ENCODE peak calls at places on chromosomes 11 and 22, in four cellular contexts. One of them, this sample, is unnamed.

GRCh38 chr11:60056349-60056969 is at the start of gene MS4A3:
- DNase-seq in heart right ventricle: no peak
- DNase-seq in astrocyte of the spinal cord: no peak
- DNase-seq in H1: no peak
- DNase-seq in this sample: no peak

GRCh38 chr11:114075891-114076441 is 16.5 kb downstream of the ZBTB16 start:
- DNase-seq in heart right ventricle: no peak
- DNase-seq in astrocyte of the spinal cord: peak; percentile 74
- DNase-seq in H1: peak; percentile 72
- DNase-seq in this sample: no peak

GRCh38 chr11:26551186-26551801 is 20.8 kb downstream of the MUC15 start:
- DNase-seq in heart right ventricle: no peak
- DNase-seq in astrocyte of the spinal cord: peak; percentile 16
- DNase-seq in H1: no peak
- DNase-seq in this sample: no peak

GRCh38 chr11:61833926-61834277 is 5.8 kb downstream of the FADS2 start:
- DNase-seq in heart right ventricle: no peak
- DNase-seq in astrocyte of the spinal cord: no peak
- DNase-seq in H1: no peak
- DNase-seq in this sample: no peak

GRCh38 chr11:905952-906351 is 4.7 kb downstream of the CHID1 start:
- DNase-seq in heart right ventricle: no peak
- DNase-seq in astrocyte of the spinal cord: no peak
- DNase-seq in H1: no peak
- DNase-seq in this sample: no peak

GRCh38 chr11:79083346-79083745 is 357.5 kb downstream of the TENM4 start:
- DNase-seq in heart right ventricle: no peak
- DNase-seq in astrocyte of the spinal cord: no peak
- DNase-seq in H1: no peak
- DNase-seq in this sample: no peak

GRCh38 chr22:41668971-41669911 is 19.4 kb downstream of the SNU13 start:
- DNase-seq in heart right ventricle: no peak
- DNase-seq in astrocyte of the spinal cord: peak; percentile 46
- DNase-seq in H1: no peak
- DNase-seq in this sample: peak; percentile 69

GRCh38 chr11:44877908-44878459 is 72.7 kb downstream of the TP53I11 start:
- DNase-seq in heart right ventricle: no peak
- DNase-seq in astrocyte of the spinal cord: no peak
- DNase-seq in H1: no peak
- DNase-seq in this sample: no peak

GRCh38 chr11:95432714-95433503 is 201.9 kb upstream of the SESN3 start:
- DNase-seq in heart right ventricle: no peak
- DNase-seq in astrocyte of the spinal cord: no peak
- DNase-seq in H1: no peak
- DNase-seq in this sample: no peak

GRCh38 chr11:96241351-96241841 is 101.6 kb downstream of the MAML2 start:
- DNase-seq in heart right ventricle: no peak
- DNase-seq in astrocyte of the spinal cord: no peak
- DNase-seq in H1: no peak
- DNase-seq in this sample: no peak

GRCh38 chr11:25625094-25625493 is 706.8 kb upstream of the ANO3 start:
- DNase-seq in heart right ventricle: no peak
- DNase-seq in astrocyte of the spinal cord: no peak
- DNase-seq in H1: no peak
- DNase-seq in this sample: no peak

GRCh38 chr22:47586946-47587345 is 824.5 kb downstream of the TBC1D22A start:
- DNase-seq in heart right ventricle: no peak
- DNase-seq in astrocyte of the spinal cord: no peak
- DNase-seq in H1: no peak
- DNase-seq in this sample: no peak

GRCh38 chr11:32071811-32072210 is 19.1 kb upstream of the RCN1 start:
- DNase-seq in heart right ventricle: no peak
- DNase-seq in astrocyte of the spinal cord: peak; percentile 70
- DNase-seq in H1: no peak
- DNase-seq in this sample: no peak

GRCh38 chr11:86151188-86152005 is 82.5 kb upstream of the PICALM start:
- DNase-seq in heart right ventricle: peak; percentile 47
- DNase-seq in astrocyte of the spinal cord: peak; percentile 75
- DNase-seq in H1: no peak
- DNase-seq in this sample: no peak

GRCh38 chr22:28582806-28583205 is 96.8 kb downstream of the TTC28 start:
- DNase-seq in heart right ventricle: no peak
- DNase-seq in astrocyte of the spinal cord: peak; percentile 82
- DNase-seq in H1: no peak
- DNase-seq in this sample: peak; percentile 61

GRCh38 chr11:45924036-45924915 is 1.8 kb downstream of the LARGE2 start:
- DNase-seq in heart right ventricle: no peak
- DNase-seq in astrocyte of the spinal cord: no peak
- DNase-seq in H1: no peak
- DNase-seq in this sample: no peak

GRCh38 chr11:68282141-68282860 is 10.5 kb upstream of the C11orf24 start:
- DNase-seq in heart right ventricle: no peak
- DNase-seq in astrocyte of the spinal cord: no peak
- DNase-seq in H1: no peak
- DNase-seq in this sample: no peak

GRCh38 chr11:43359432-43359818 is 705 bp downstream of the TTC17 start:
- DNase-seq in heart right ventricle: no peak
- DNase-seq in astrocyte of the spinal cord: peak; percentile 20
- DNase-seq in H1: no peak
- DNase-seq in this sample: no peak

GRCh38 chr11:109264128-109264527 is 157.9 kb upstream of the C11orf87 start:
- DNase-seq in heart right ventricle: no peak
- DNase-seq in astrocyte of the spinal cord: no peak
- DNase-seq in H1: no peak
- DNase-seq in this sample: no peak

GRCh38 chr11:110432713-110433392 is 3.1 kb downstream of the FDX1 start:
- DNase-seq in heart right ventricle: no peak
- DNase-seq in astrocyte of the spinal cord: peak; percentile 51
- DNase-seq in H1: no peak
- DNase-seq in this sample: no peak

GRCh38 chr22:29344137-29344536 is 28.6 kb upstream of the RASL10A start:
- DNase-seq in heart right ventricle: peak; percentile 68
- DNase-seq in astrocyte of the spinal cord: peak; percentile 96
- DNase-seq in H1: no peak
- DNase-seq in this sample: peak; percentile 79

GRCh38 chr22:27022741-27023373 is 365.5 kb downstream of the MIAT start:
- DNase-seq in heart right ventricle: no peak
- DNase-seq in astrocyte of the spinal cord: no peak
- DNase-seq in H1: no peak
- DNase-seq in this sample: no peak

GRCh38 chr22:20807315-20807752 is 33.4 kb downstream of the SERPIND1 start:
- DNase-seq in heart right ventricle: no peak
- DNase-seq in astrocyte of the spinal cord: peak; percentile 78
- DNase-seq in H1: no peak
- DNase-seq in this sample: peak; percentile 87

GRCh38 chr11:114243461-114244372 is 52.5 kb upstream of the NNMT start:
- DNase-seq in heart right ventricle: no peak
- DNase-seq in astrocyte of the spinal cord: no peak
- DNase-seq in H1: no peak
- DNase-seq in this sample: no peak

GRCh38 chr22:47276219-47276843 is 513.9 kb downstream of the TBC1D22A start:
- DNase-seq in heart right ventricle: no peak
- DNase-seq in astrocyte of the spinal cord: peak; percentile 12
- DNase-seq in H1: no peak
- DNase-seq in this sample: no peak

GRCh38 chr22:29029202-29030000 is 32.2 kb downstream of the C22orf31 start:
- DNase-seq in heart right ventricle: no peak
- DNase-seq in astrocyte of the spinal cord: no peak
- DNase-seq in H1: no peak
- DNase-seq in this sample: no peak

GRCh38 chr11:3058753-3059664 is 1.8 kb upstream of the CARS1 start:
- DNase-seq in heart right ventricle: no peak
- DNase-seq in astrocyte of the spinal cord: peak; percentile 73
- DNase-seq in H1: no peak
- DNase-seq in this sample: peak; percentile 45

GRCh38 chr11:83573097-83573496 is 286.9 kb upstream of the CCDC90B start:
- DNase-seq in heart right ventricle: no peak
- DNase-seq in astrocyte of the spinal cord: no peak
- DNase-seq in H1: no peak
- DNase-seq in this sample: peak; percentile 24

GRCh38 chr22:33652596-33652995 is 267.7 kb downstream of the LARGE1 start:
- DNase-seq in heart right ventricle: no peak
- DNase-seq in astrocyte of the spinal cord: no peak
- DNase-seq in H1: no peak
- DNase-seq in this sample: no peak

GRCh38 chr11:70314730-70315129 is 44.2 kb downstream of the PPFIA1 start:
- DNase-seq in heart right ventricle: no peak
- DNase-seq in astrocyte of the spinal cord: no peak
- DNase-seq in H1: no peak
- DNase-seq in this sample: no peak

GRCh38 chr22:42743501-42743991 is 22.9 kb upstream of the A4GALT start:
- DNase-seq in heart right ventricle: peak; percentile 91
- DNase-seq in astrocyte of the spinal cord: peak; percentile 68
- DNase-seq in H1: no peak
- DNase-seq in this sample: no peak

GRCh38 chr11:1924121-1924520 is 4.6 kb downstream of the TNNT3 start:
- DNase-seq in heart right ventricle: no peak
- DNase-seq in astrocyte of the spinal cord: no peak
- DNase-seq in H1: no peak
- DNase-seq in this sample: no peak

GRCh38 chr11:2796508-2797180 is 88.9 kb downstream of the CDKN1C start:
- DNase-seq in heart right ventricle: peak; percentile 4
- DNase-seq in astrocyte of the spinal cord: no peak
- DNase-seq in H1: peak; percentile 42
- DNase-seq in this sample: no peak

GRCh38 chr22:44497904-44498242 is at the start of gene RTL6:
- DNase-seq in heart right ventricle: no peak
- DNase-seq in astrocyte of the spinal cord: no peak
- DNase-seq in H1: no peak
- DNase-seq in this sample: no peak

GRCh38 chr11:35192347-35192746 is 53.4 kb downstream of the CD44 start:
- DNase-seq in heart right ventricle: peak; percentile 53
- DNase-seq in astrocyte of the spinal cord: no peak
- DNase-seq in H1: no peak
- DNase-seq in this sample: no peak

GRCh38 chr11:108340958-108341357 is 118.1 kb downstream of the ATM start:
- DNase-seq in heart right ventricle: no peak
- DNase-seq in astrocyte of the spinal cord: no peak
- DNase-seq in H1: no peak
- DNase-seq in this sample: no peak

GRCh38 chr11:5933116-5933515 is 8.9 kb upstream of the OR56A3 start:
- DNase-seq in heart right ventricle: no peak
- DNase-seq in astrocyte of the spinal cord: no peak
- DNase-seq in H1: no peak
- DNase-seq in this sample: no peak

GRCh38 chr11:93689166-93689734 is 27.8 kb downstream of the CEP295 start:
- DNase-seq in heart right ventricle: no peak
- DNase-seq in astrocyte of the spinal cord: no peak
- DNase-seq in H1: no peak
- DNase-seq in this sample: no peak

GRCh38 chr11:64996327-64996709 is 453 bp downstream of the BATF2 start:
- DNase-seq in heart right ventricle: no peak
- DNase-seq in astrocyte of the spinal cord: no peak
- DNase-seq in H1: no peak
- DNase-seq in this sample: no peak
- H3K4me3 ChIP-seq in heart right ventricle: peak overlapping the region; percentile 38
- H3K4me3 ChIP-seq in astrocyte of the spinal cord: no peak overlapping the region
- H3K4me3 ChIP-seq in H1: peak overlapping the region; percentile 36
- H3K4me3 ChIP-seq in this sample: peak overlapping the region; percentile 40

DNA sequence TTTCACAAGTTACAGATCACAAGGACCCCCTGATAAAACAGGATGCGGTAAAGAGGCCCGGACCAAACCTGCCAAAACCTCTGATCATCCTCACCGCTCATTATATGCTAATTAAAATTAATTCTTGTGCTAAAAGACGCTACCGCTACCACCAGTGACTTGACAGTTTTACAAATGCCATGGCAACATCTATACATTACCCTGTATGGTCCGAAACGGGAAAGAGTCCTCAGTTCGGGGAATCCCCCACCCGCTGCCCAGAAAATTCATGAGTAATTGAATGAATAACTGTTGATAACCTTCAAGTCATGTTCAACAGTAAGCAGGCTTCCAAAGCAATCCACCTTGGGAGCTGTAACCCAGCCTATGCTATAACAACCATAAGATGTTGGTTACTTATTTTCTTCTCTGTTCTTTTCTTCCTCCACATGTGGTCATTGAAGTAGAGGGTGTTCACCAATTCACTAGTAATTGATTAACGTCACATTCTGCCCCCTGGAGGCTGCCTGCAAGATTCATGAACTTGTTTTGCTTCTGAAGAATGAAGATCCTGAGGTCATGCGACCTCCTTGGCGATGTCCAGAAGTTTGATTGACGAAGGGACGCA is 20.6 kb downstream of the APOBEC3H start:
- DNase-seq in heart right ventricle: no peak
- DNase-seq in astrocyte of the spinal cord: peak; percentile 35
- DNase-seq in H1: no peak
- DNase-seq in this sample: no peak
- TF ChIP-seq CTCF in heart right ventricle: peak; percentile 46
- TF ChIP-seq CTCF in astrocyte of the spinal cord: peak; percentile 51
- TF ChIP-seq CTCF in H1: peak; percentile 55
- TF ChIP-seq CTCF in this sample: peak; percentile 38

GRCh38 chr11:19405966-19406365 is 165.2 kb upstream of the E2F8 start:
- DNase-seq in heart right ventricle: no peak
- DNase-seq in astrocyte of the spinal cord: no peak
- DNase-seq in H1: no peak
- DNase-seq in this sample: no peak
- H3K4me3 ChIP-seq in heart right ventricle: no peak overlapping the region
- H3K4me3 ChIP-seq in astrocyte of the spinal cord: no peak overlapping the region
- H3K4me3 ChIP-seq in H1: no peak overlapping the region
- H3K4me3 ChIP-seq in this sample: no peak overlapping the region

GRCh38 chr22:50277761-50278160 is 7.6 kb upstream of the MAPK11 start:
- DNase-seq in heart right ventricle: no peak
- DNase-seq in astrocyte of the spinal cord: no peak
- DNase-seq in H1: no peak
- DNase-seq in this sample: no peak

GRCh38 chr22:50274311-50274710 is 4.1 kb upstream of the MAPK11 start:
- DNase-seq in heart right ventricle: peak; percentile 48
- DNase-seq in astrocyte of the spinal cord: peak; percentile 53
- DNase-seq in H1: no peak
- DNase-seq in this sample: no peak

GRCh38 chr22:50278461-50278860 is 8.3 kb upstream of the MAPK11 start:
- DNase-seq in heart right ventricle: no peak
- DNase-seq in astrocyte of the spinal cord: no peak
- DNase-seq in H1: no peak
- DNase-seq in this sample: no peak

GRCh38 chr22:50275181-50276055 is 5.2 kb upstream of the MAPK11 start:
- DNase-seq in heart right ventricle: no peak
- DNase-seq in astrocyte of the spinal cord: no peak
- DNase-seq in H1: no peak
- DNase-seq in this sample: no peak

DNA sequence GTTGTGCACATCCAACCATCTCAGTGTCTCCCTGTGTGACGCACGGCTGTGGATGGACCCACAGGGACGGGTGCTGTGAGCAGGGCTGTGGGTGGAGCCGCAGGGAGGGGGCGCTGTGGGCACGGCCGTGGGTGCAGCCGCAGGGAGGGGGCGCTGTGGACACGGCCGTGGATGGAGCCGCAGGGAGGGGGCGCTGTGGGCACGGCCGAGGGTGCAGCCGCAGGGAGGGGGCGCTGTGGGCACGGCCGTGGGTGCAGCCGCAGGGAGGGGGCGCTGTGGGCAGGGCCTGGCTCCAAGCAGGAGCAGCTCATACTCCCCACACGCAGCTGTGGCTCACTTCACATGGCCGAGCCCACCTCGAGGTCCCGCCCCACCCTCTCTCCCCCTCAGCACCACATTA is 6.0 kb upstream of the MAPK11 start:
- DNase-seq in heart right ventricle: peak; percentile 75
- DNase-seq in astrocyte of the spinal cord: peak; percentile 49
- DNase-seq in H1: peak; percentile 77
- DNase-seq in this sample: no peak
- TF ChIP-seq CTCF in heart right ventricle: peak; percentile 68
- TF ChIP-seq CTCF in astrocyte of the spinal cord: peak; percentile 47
- TF ChIP-seq CTCF in H1: peak; percentile 99
- TF ChIP-seq CTCF in this sample: peak; percentile 74

This sample was measured in AG04449.